ENCODE peak calls at places on chromosomes 4 and X, in six cellular contexts. G is ovary; E is SK-N-SH; B is GM20000; H is ELR; D is activated CD4-positive, alpha-beta T cell treated with anti-CD3 and anti-CD28 coated beads, Interleukin-2, amount 50 U/mL, for 1 hour. P is an unnamed sample.

GRCh38 chr4:8192748-8193738 is 6.0 kb upstream of the SH3TC1 start:
- DNase-seq in E (peak; percentile 78), H (peak; percentile 46), B (peak; percentile 76), D (peak; percentile 18), G (no peak), P (no peak)

GRCh38 chr4:41141910-41142309 is 72.4 kb downstream of the APBB2 start:
- DNase-seq in E (no peak), B (no peak), H (peak; percentile 84), G (no peak), D (no peak), P (no peak)

GRCh38 chr4:77141964-77142641 is 14.9 kb upstream of the CCNG2 start:
- DNase-seq in D (no peak), E (no peak), H (no peak), B (no peak), G (no peak), P (no peak)

GRCh38 chr4:122776916-122777315 is 44.4 kb downstream of the BBS12 start:
- DNase-seq in H (no peak), G (no peak), D (no peak), E (no peak), B (no peak), P (no peak)

GRCh38 chrX:8721536-8721935 is 10.4 kb downstream of the ANOS1 start:
- DNase-seq in E (no peak), H (no peak), D (no peak), B (no peak), G (no peak), P (no peak)

GRCh38 chr4:183504930-183505555 is at the start of gene ING2:
- DNase-seq in G (peak; percentile 53), H (peak; percentile 81), D (no peak), B (peak; percentile 91), E (peak; percentile 89), P (peak; percentile 90)

GRCh38 chr4:155974476-155974749 is 20.7 kb upstream of the CTSO start:
- DNase-seq in E (no peak), D (no peak), B (peak; percentile 54), H (no peak), G (no peak), P (no peak)

GRCh38 chrX:41085883-41086626 is 810 bp downstream of the USP9X start:
- DNase-seq in H (peak; percentile 60), B (peak; percentile 44), D (peak; percentile 9), G (peak; percentile 70), E (peak; percentile 82), P (peak; percentile 51)

GRCh38 chr4:70895405-70895804 is 6.8 kb upstream of the MOB1B start:
- DNase-seq in E (no peak), B (no peak), D (no peak), H (no peak), G (no peak), P (peak; percentile 16)

GRCh38 chrX:23782455-23782854 is 518 bp upstream of the SAT1 start:
- DNase-seq in H (peak; percentile 57), E (no peak), D (no peak), B (no peak), G (no peak), P (no peak)